ENCODE peak calls at places on chromosomes 4 and X, in five cellular contexts. One of them, this sample, is unnamed.
A peak's percentile ranks its signal among the peaks of the same experiment; 100 is the strongest.

GRCh38 chrX:108437789-108438623 is at the start of gene COL4A6:
- DNase-seq in ovary: peak; percentile 20
- DNase-seq in HCT116: no peak
- DNase-seq in tibial nerve: no peak
- DNase-seq in adrenal gland: no peak
- DNase-seq in this sample: peak; percentile 28

GRCh38 chrX:21946925-21947641 is 6.6 kb downstream of the SMS start:
- DNase-seq in ovary: no peak
- DNase-seq in HCT116: no peak
- DNase-seq in tibial nerve: no peak
- DNase-seq in adrenal gland: no peak
- DNase-seq in this sample: no peak

GRCh38 chr4:87007345-87008181 is 72.8 kb downstream of the AFF1 start:
- DNase-seq in ovary: peak; percentile 58
- DNase-seq in HCT116: no peak
- DNase-seq in tibial nerve: peak; percentile 70
- DNase-seq in adrenal gland: peak; percentile 78
- DNase-seq in this sample: peak; percentile 76

GRCh38 chrX:72001471-72001870 is 90.8 kb downstream of the NHSL2 start:
- DNase-seq in ovary: no peak
- DNase-seq in HCT116: no peak
- DNase-seq in tibial nerve: no peak
- DNase-seq in adrenal gland: no peak
- DNase-seq in this sample: no peak

GRCh38 chr4:168647976-168648375 is 151.1 kb downstream of the PALLD start:
- DNase-seq in ovary: no peak
- DNase-seq in HCT116: no peak
- DNase-seq in tibial nerve: no peak
- DNase-seq in adrenal gland: no peak
- DNase-seq in this sample: no peak

GRCh38 chr4:177001271-177002175 is 208.8 kb upstream of the VEGFC start:
- DNase-seq in ovary: no peak
- DNase-seq in HCT116: no peak
- DNase-seq in tibial nerve: no peak
- DNase-seq in adrenal gland: no peak
- DNase-seq in this sample: no peak

GRCh38 chr4:138910201-138910913 is 105.2 kb upstream of the NOCT start:
- DNase-seq in ovary: no peak
- DNase-seq in HCT116: no peak
- DNase-seq in tibial nerve: no peak
- DNase-seq in adrenal gland: no peak
- DNase-seq in this sample: no peak

GRCh38 chrX:39165185-39165584 is 363.9 kb downstream of the MID1IP1 start:
- DNase-seq in ovary: no peak
- DNase-seq in HCT116: no peak
- DNase-seq in tibial nerve: no peak
- DNase-seq in adrenal gland: no peak
- DNase-seq in this sample: no peak

GRCh38 chr4:105845559-105845958 is 49.7 kb upstream of the NPNT start:
- DNase-seq in ovary: no peak
- DNase-seq in HCT116: no peak
- DNase-seq in tibial nerve: no peak
- DNase-seq in adrenal gland: no peak
- DNase-seq in this sample: no peak

GRCh38 chr4:16225996-16226815 is at the start of gene TAPT1:
- DNase-seq in ovary: peak; percentile 77
- DNase-seq in HCT116: no peak
- DNase-seq in tibial nerve: peak; percentile 69
- DNase-seq in adrenal gland: peak; percentile 77
- DNase-seq in this sample: peak; percentile 89

GRCh38 chr4:141080668-141081067 is 52.6 kb downstream of the RNF150 start:
- DNase-seq in ovary: no peak
- DNase-seq in HCT116: no peak
- DNase-seq in tibial nerve: no peak
- DNase-seq in adrenal gland: no peak
- DNase-seq in this sample: no peak

GRCh38 chr4:138889216-138889615 is 126.4 kb upstream of the NOCT start:
- DNase-seq in ovary: no peak
- DNase-seq in HCT116: no peak
- DNase-seq in tibial nerve: no peak
- DNase-seq in adrenal gland: no peak
- DNase-seq in this sample: no peak

GRCh38 chr4:87853108-87853507 is 20.3 kb downstream of the MEPE start:
- DNase-seq in ovary: no peak
- DNase-seq in HCT116: peak; percentile 45
- DNase-seq in tibial nerve: peak; percentile 34
- DNase-seq in adrenal gland: no peak
- DNase-seq in this sample: no peak

GRCh38 chr4:136650541-136651277 is 881.6 kb downstream of the PCDH18 start:
- DNase-seq in ovary: no peak
- DNase-seq in HCT116: peak; percentile 4
- DNase-seq in tibial nerve: no peak
- DNase-seq in adrenal gland: no peak
- DNase-seq in this sample: no peak

GRCh38 chrX:55593756-55594257 is 29.4 kb upstream of the FOXR2 start:
- DNase-seq in ovary: no peak
- DNase-seq in HCT116: no peak
- DNase-seq in tibial nerve: no peak
- DNase-seq in adrenal gland: no peak
- DNase-seq in this sample: no peak

GRCh38 chrX:155009994-155010472 is 12.5 kb downstream of the F8 start:
- DNase-seq in ovary: no peak
- DNase-seq in HCT116: no peak
- DNase-seq in tibial nerve: peak; percentile 9
- DNase-seq in adrenal gland: no peak
- DNase-seq in this sample: no peak

GRCh38 chrX:72121381-72121780 is 10.3 kb downstream of the RTL5 start:
- DNase-seq in ovary: no peak
- DNase-seq in HCT116: no peak
- DNase-seq in tibial nerve: peak; percentile 69
- DNase-seq in adrenal gland: peak; percentile 41
- DNase-seq in this sample: peak; percentile 67

GRCh38 chrX:66200855-66201795 is 37.1 kb downstream of the HEPH start:
- DNase-seq in ovary: no peak
- DNase-seq in HCT116: no peak
- DNase-seq in tibial nerve: no peak
- DNase-seq in adrenal gland: no peak
- DNase-seq in this sample: no peak

GRCh38 chrX:107683124-107683895 is 55.0 kb downstream of the PRPS1 start:
- DNase-seq in ovary: peak; percentile 38
- DNase-seq in HCT116: no peak
- DNase-seq in tibial nerve: peak; percentile 71
- DNase-seq in adrenal gland: peak; percentile 48
- DNase-seq in this sample: no peak

GRCh38 chr4:141705747-141706377 is 69.5 kb downstream of the IL15 start:
- DNase-seq in ovary: no peak
- DNase-seq in HCT116: no peak
- DNase-seq in tibial nerve: no peak
- DNase-seq in adrenal gland: no peak
- DNase-seq in this sample: no peak

GRCh38 chrX:2385224-2385623 is 115.6 kb downstream of the DHRSX start:
- DNase-seq in ovary: no peak
- DNase-seq in HCT116: peak; percentile 69
- DNase-seq in tibial nerve: no peak
- DNase-seq in adrenal gland: no peak
- DNase-seq in this sample: no peak

GRCh38 chr4:128461300-128462103 is 173.9 kb upstream of the PGRMC2 start:
- DNase-seq in ovary: peak; percentile 28
- DNase-seq in HCT116: no peak
- DNase-seq in tibial nerve: peak; percentile 32
- DNase-seq in adrenal gland: peak; percentile 79
- DNase-seq in this sample: no peak

GRCh38 chrX:35351212-35351611 is 408.6 kb downstream of the FAM47B start:
- DNase-seq in ovary: no peak
- DNase-seq in HCT116: no peak
- DNase-seq in tibial nerve: no peak
- DNase-seq in adrenal gland: no peak
- DNase-seq in this sample: no peak

GRCh38 chr4:8761824-8762205 is 109.8 kb downstream of the HMX1 start:
- DNase-seq in ovary: no peak
- DNase-seq in HCT116: no peak
- DNase-seq in tibial nerve: no peak
- DNase-seq in adrenal gland: no peak
- DNase-seq in this sample: no peak

GRCh38 chr4:105471566-105472176 is 2.2 kb downstream of the PPA2 start:
- DNase-seq in ovary: peak; percentile 27
- DNase-seq in HCT116: peak; percentile 69
- DNase-seq in tibial nerve: peak; percentile 86
- DNase-seq in adrenal gland: peak; percentile 74
- DNase-seq in this sample: peak; percentile 59

GRCh38 chr4:15374697-15375096 is 53.1 kb upstream of the C1QTNF7 start:
- DNase-seq in ovary: no peak
- DNase-seq in HCT116: no peak
- DNase-seq in tibial nerve: no peak
- DNase-seq in adrenal gland: no peak
- DNase-seq in this sample: no peak

DNA sequence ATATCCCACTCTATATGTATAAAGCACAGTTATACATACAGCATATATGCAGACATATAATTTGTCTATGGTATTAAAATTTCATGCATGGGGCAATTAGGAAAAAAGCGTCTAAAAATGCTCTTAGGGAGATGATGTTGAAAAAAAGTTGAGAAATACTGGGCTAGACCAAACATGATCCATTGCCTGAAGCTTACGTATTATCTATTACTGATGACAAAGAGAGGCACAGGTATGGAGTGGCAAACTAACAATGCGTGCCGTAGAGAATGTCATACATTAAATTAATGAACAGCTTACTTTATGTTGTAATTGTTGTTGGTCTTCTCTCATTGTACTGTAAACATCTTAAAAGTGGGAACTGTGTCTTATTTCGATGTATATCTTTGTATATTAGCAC is 13.9 kb downstream of the RHOH start:
- DNase-seq in ovary: no peak
- DNase-seq in HCT116: no peak
- DNase-seq in tibial nerve: no peak
- DNase-seq in adrenal gland: no peak
- DNase-seq in this sample: no peak
- H3K4me1 ChIP-seq in ovary: peaks cover 2% of the 10 kb centered on the region
- H3K4me1 ChIP-seq in HCT116: no peaks in the 10 kb centered on the region
- H3K4me1 ChIP-seq in tibial nerve: no peaks in the 10 kb centered on the region
- H3K4me1 ChIP-seq in adrenal gland: no peaks in the 10 kb centered on the region
- H3K4me1 ChIP-seq in this sample: no peaks in the 10 kb centered on the region

DNA sequence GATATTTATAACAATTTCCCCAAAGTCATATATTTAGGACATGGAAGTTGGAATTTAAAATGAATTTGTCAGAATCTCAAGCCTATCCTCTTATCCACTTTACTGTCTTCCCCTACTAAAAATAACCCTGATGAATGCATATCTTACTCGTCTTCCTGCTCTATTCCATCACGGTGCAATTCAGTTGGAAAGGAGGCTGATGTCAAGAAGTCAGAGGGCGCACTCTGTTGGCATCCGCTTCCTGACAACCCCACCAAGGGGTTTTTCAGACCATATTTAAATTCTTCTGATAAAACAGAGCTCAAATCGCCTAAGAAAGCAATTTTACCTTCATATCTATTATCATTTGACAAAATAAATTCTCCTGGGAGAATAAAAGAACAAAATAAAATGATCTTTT is 233.5 kb downstream of the ARHGAP24 start:
- DNase-seq in ovary: no peak
- DNase-seq in HCT116: no peak
- DNase-seq in tibial nerve: no peak
- DNase-seq in adrenal gland: no peak
- DNase-seq in this sample: no peak
- TF ChIP-seq CTCF in ovary: no peak
- TF ChIP-seq CTCF in HCT116: no peak
- TF ChIP-seq CTCF in tibial nerve: no peak
- TF ChIP-seq CTCF in adrenal gland: no peak
- TF ChIP-seq CTCF in this sample: no peak

DNA sequence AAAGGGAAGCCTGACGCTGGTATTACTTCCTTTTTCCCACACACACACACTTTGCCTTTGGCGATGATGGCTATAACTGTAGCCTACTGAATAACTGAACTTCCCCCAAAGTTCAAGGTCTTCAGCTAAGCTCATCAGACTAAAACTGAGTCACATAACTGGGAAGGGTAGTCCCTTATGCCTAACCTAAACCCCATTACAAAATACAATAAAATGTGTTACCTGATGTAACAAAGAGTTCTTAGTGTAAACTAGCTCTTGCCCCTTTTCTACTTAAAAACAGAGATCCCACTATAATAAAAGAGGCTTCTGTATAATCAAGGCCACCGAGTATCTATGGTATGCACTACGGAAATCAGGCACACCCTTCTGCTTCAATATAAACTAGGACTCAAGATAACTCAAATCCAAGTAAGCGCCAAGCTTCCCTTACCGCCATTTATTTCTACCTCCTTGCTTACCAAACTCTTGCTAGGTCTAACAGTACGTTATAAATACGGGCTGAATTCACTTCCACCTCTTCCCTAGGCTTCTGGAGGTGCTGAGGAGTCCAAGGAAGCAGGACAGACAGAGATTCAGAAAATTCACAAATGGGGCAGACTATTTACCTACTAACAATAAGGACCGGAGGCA is 2.4 kb downstream of the OTUD4 start:
- DNase-seq in ovary: no peak
- DNase-seq in HCT116: no peak
- DNase-seq in tibial nerve: peak; percentile 13
- DNase-seq in adrenal gland: no peak
- DNase-seq in this sample: no peak
- TF ChIP-seq POLR2A in ovary: no peak
- TF ChIP-seq POLR2A in HCT116: no peak
- TF ChIP-seq POLR2A in tibial nerve: no peak
- TF ChIP-seq POLR2A in adrenal gland: no peak
- TF ChIP-seq POLR2A in this sample: no peak

GRCh38 chr4:48333587-48333986 is 7.7 kb upstream of the SLAIN2 start:
- DNase-seq in ovary: no peak
- DNase-seq in HCT116: no peak
- DNase-seq in tibial nerve: no peak
- DNase-seq in adrenal gland: no peak
- DNase-seq in this sample: no peak

GRCh38 chr4:48332661-48333060 is 8.7 kb upstream of the SLAIN2 start:
- DNase-seq in ovary: no peak
- DNase-seq in HCT116: no peak
- DNase-seq in tibial nerve: no peak
- DNase-seq in adrenal gland: no peak
- DNase-seq in this sample: no peak

GRCh38 chr4:48336471-48336870 is 4.9 kb upstream of the SLAIN2 start:
- DNase-seq in ovary: no peak
- DNase-seq in HCT116: no peak
- DNase-seq in tibial nerve: no peak
- DNase-seq in adrenal gland: no peak
- DNase-seq in this sample: no peak

GRCh38 chr4:48334900-48335384 is 6.4 kb upstream of the SLAIN2 start:
- DNase-seq in ovary: no peak
- DNase-seq in HCT116: no peak
- DNase-seq in tibial nerve: no peak
- DNase-seq in adrenal gland: no peak
- DNase-seq in this sample: no peak

DNA sequence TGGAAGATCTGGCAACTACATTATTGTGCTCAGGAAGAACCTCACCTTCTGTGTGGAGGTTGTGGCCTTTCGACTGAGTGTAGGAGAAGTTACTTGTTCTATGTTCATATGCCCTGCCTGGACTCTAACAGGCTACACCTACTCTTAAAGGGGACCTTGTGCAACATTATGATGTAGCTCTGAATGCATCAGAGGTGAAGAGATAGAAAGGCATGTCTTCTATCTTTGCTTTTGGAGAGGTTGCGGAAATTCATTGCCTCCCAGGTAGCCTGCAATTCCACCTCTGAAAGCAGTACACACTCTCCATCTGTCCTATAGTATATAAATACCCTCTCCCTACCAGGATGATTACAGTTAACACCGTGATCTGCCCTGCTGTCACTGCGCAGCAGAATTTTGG is 7.1 kb upstream of the SLAIN2 start:
- DNase-seq in ovary: no peak
- DNase-seq in HCT116: no peak
- DNase-seq in tibial nerve: no peak
- DNase-seq in adrenal gland: no peak
- DNase-seq in this sample: no peak
- H3K4me1 ChIP-seq in ovary: no peaks in the 10 kb centered on the region
- H3K4me1 ChIP-seq in HCT116: no peaks in the 10 kb centered on the region
- H3K4me1 ChIP-seq in tibial nerve: no peaks in the 10 kb centered on the region
- H3K4me1 ChIP-seq in adrenal gland: no peaks in the 10 kb centered on the region
- H3K4me1 ChIP-seq in this sample: no peaks in the 10 kb centered on the region

This sample was measured in heart left ventricle.